ENCODE peak calls at places on chromosomes 2 and 18, in ten cellular contexts. One of them, this sample, is unnamed.

GRCh38 chr18:9653390-9653789 is 39.0 kb upstream of the PPP4R1 start:
- DNase-seq in HFFc6: no peak
- DNase-seq in lower lobe of right lung: no peak
- DNase-seq in WTC11: no peak
- DNase-seq in glutamatergic neuron: no peak
- DNase-seq in BJ: no peak
- DNase-seq in astrocyte: no peak
- DNase-seq in right lobe of liver: peak
- DNase-seq in coronary artery: peak
- DNase-seq in thoracic aorta: peak
- DNase-seq in this sample: no peak

GRCh38 chr2:106956416-106956815 is 70.4 kb upstream of the ST6GAL2 start:
- DNase-seq in WTC11: no peak
- DNase-seq in right lobe of liver: no peak
- DNase-seq in coronary artery: no peak
- DNase-seq in BJ: no peak
- DNase-seq in thoracic aorta: no peak
- DNase-seq in lower lobe of right lung: no peak
- DNase-seq in HFFc6: peak
- DNase-seq in glutamatergic neuron: no peak
- DNase-seq in astrocyte: peak
- DNase-seq in this sample: peak

GRCh38 chr2:190984595-190984994 is 29.4 kb downstream of the STAT1 start:
- DNase-seq in BJ: no peak
- DNase-seq in lower lobe of right lung: no peak
- DNase-seq in right lobe of liver: no peak
- DNase-seq in astrocyte: peak
- DNase-seq in thoracic aorta: no peak
- DNase-seq in glutamatergic neuron: no peak
- DNase-seq in HFFc6: peak
- DNase-seq in WTC11: no peak
- DNase-seq in coronary artery: no peak
- DNase-seq in this sample: no peak

GRCh38 chr2:98517636-98518035 is 73.0 kb downstream of the INPP4A start:
- DNase-seq in HFFc6: no peak
- DNase-seq in BJ: no peak
- DNase-seq in glutamatergic neuron: no peak
- DNase-seq in astrocyte: no peak
- DNase-seq in thoracic aorta: no peak
- DNase-seq in WTC11: no peak
- DNase-seq in lower lobe of right lung: no peak
- DNase-seq in right lobe of liver: no peak
- DNase-seq in coronary artery: no peak
- DNase-seq in this sample: no peak

GRCh38 chr2:151716721-151717120 is 17.6 kb downstream of the NEB start:
- DNase-seq in glutamatergic neuron: no peak
- DNase-seq in coronary artery: no peak
- DNase-seq in WTC11: no peak
- DNase-seq in astrocyte: peak
- DNase-seq in right lobe of liver: no peak
- DNase-seq in thoracic aorta: no peak
- DNase-seq in lower lobe of right lung: no peak
- DNase-seq in HFFc6: peak
- DNase-seq in BJ: peak
- DNase-seq in this sample: no peak

GRCh38 chr2:128494307-128494639 is 175.6 kb upstream of the HS6ST1 start:
- DNase-seq in astrocyte: no peak
- DNase-seq in glutamatergic neuron: no peak
- DNase-seq in right lobe of liver: no peak
- DNase-seq in BJ: no peak
- DNase-seq in HFFc6: no peak
- DNase-seq in WTC11: no peak
- DNase-seq in coronary artery: peak
- DNase-seq in lower lobe of right lung: no peak
- DNase-seq in thoracic aorta: no peak
- DNase-seq in this sample: no peak

GRCh38 chr2:211867845-211868361 is 670.7 kb downstream of the ERBB4 start:
- DNase-seq in WTC11: no peak
- DNase-seq in HFFc6: no peak
- DNase-seq in astrocyte: peak
- DNase-seq in lower lobe of right lung: no peak
- DNase-seq in thoracic aorta: no peak
- DNase-seq in coronary artery: no peak
- DNase-seq in right lobe of liver: no peak
- DNase-seq in glutamatergic neuron: no peak
- DNase-seq in BJ: no peak
- DNase-seq in this sample: no peak

GRCh38 chr2:88452151-88452851 is at the start of gene FOXI3:
- DNase-seq in WTC11: peak
- DNase-seq in HFFc6: no peak
- DNase-seq in right lobe of liver: no peak
- DNase-seq in lower lobe of right lung: no peak
- DNase-seq in BJ: no peak
- DNase-seq in thoracic aorta: no peak
- DNase-seq in astrocyte: no peak
- DNase-seq in glutamatergic neuron: peak
- DNase-seq in coronary artery: no peak
- DNase-seq in this sample: peak

GRCh38 chr2:236169151-236169721 is 1.1 kb upstream of the GBX2 start:
- DNase-seq in astrocyte: no peak
- DNase-seq in coronary artery: no peak
- DNase-seq in right lobe of liver: no peak
- DNase-seq in HFFc6: no peak
- DNase-seq in glutamatergic neuron: peak
- DNase-seq in thoracic aorta: no peak
- DNase-seq in BJ: no peak
- DNase-seq in lower lobe of right lung: no peak
- DNase-seq in WTC11: peak
- DNase-seq in this sample: peak

GRCh38 chr2:220144411-220144810 is 517.0 kb downstream of the SLC4A3 start:
- DNase-seq in coronary artery: no peak
- DNase-seq in HFFc6: peak
- DNase-seq in astrocyte: peak
- DNase-seq in WTC11: no peak
- DNase-seq in lower lobe of right lung: no peak
- DNase-seq in thoracic aorta: no peak
- DNase-seq in right lobe of liver: no peak
- DNase-seq in glutamatergic neuron: no peak
- DNase-seq in BJ: peak
- DNase-seq in this sample: no peak

GRCh38 chr2:180385601-180386201 is 378.6 kb upstream of the CWC22 start:
- DNase-seq in glutamatergic neuron: no peak
- DNase-seq in thoracic aorta: no peak
- DNase-seq in coronary artery: no peak
- DNase-seq in right lobe of liver: no peak
- DNase-seq in WTC11: no peak
- DNase-seq in HFFc6: peak
- DNase-seq in BJ: peak
- DNase-seq in astrocyte: peak
- DNase-seq in lower lobe of right lung: no peak
- DNase-seq in this sample: no peak

GRCh38 chr2:241974096-241974495 is 104.6 kb downstream of the RTP5 start:
- DNase-seq in astrocyte: no peak
- DNase-seq in BJ: no peak
- DNase-seq in thoracic aorta: no peak
- DNase-seq in glutamatergic neuron: no peak
- DNase-seq in right lobe of liver: peak
- DNase-seq in HFFc6: no peak
- DNase-seq in lower lobe of right lung: no peak
- DNase-seq in coronary artery: no peak
- DNase-seq in WTC11: no peak
- DNase-seq in this sample: no peak

GRCh38 chr2:107358362-107358761 is 468.3 kb upstream of the RGPD4 start:
- DNase-seq in BJ: no peak
- DNase-seq in lower lobe of right lung: no peak
- DNase-seq in right lobe of liver: no peak
- DNase-seq in astrocyte: no peak
- DNase-seq in HFFc6: no peak
- DNase-seq in coronary artery: no peak
- DNase-seq in glutamatergic neuron: no peak
- DNase-seq in thoracic aorta: no peak
- DNase-seq in WTC11: no peak
- DNase-seq in this sample: no peak

GRCh38 chr2:188966079-188966571 is 8.0 kb upstream of the COL3A1 start:
- DNase-seq in WTC11: no peak
- DNase-seq in thoracic aorta: no peak
- DNase-seq in BJ: no peak
- DNase-seq in lower lobe of right lung: no peak
- DNase-seq in right lobe of liver: no peak
- DNase-seq in glutamatergic neuron: no peak
- DNase-seq in coronary artery: no peak
- DNase-seq in HFFc6: no peak
- DNase-seq in astrocyte: peak
- DNase-seq in this sample: no peak

GRCh38 chr2:69171070-69171811 is 158.3 kb downstream of the ANTXR1 start:
- DNase-seq in HFFc6: peak
- DNase-seq in thoracic aorta: no peak
- DNase-seq in right lobe of liver: no peak
- DNase-seq in astrocyte: no peak
- DNase-seq in WTC11: no peak
- DNase-seq in coronary artery: no peak
- DNase-seq in lower lobe of right lung: no peak
- DNase-seq in glutamatergic neuron: no peak
- DNase-seq in BJ: no peak
- DNase-seq in this sample: no peak

DNA sequence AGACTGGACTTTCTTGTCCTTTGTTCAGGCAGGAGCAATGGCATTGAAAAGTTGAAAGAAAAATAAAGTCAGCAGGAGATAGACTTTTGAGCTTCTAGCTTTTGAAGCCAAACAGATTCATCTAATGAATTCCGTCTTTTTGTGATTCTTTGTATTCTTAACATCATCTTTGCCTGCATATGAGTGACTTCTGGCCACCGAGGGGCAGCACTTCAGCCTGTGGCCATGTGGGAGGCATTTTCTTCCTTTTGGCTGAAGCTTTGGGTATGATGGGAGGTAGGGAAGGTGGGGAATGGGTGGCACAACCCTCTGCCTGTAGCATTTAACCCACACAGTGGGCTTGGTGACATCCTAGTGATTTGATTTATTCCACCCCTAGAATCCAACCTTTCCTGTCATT is 220.6 kb downstream of the SETBP1 start:
- DNase-seq in thoracic aorta: no peak
- DNase-seq in right lobe of liver: no peak
- DNase-seq in coronary artery: no peak
- DNase-seq in astrocyte: no peak
- DNase-seq in lower lobe of right lung: no peak
- DNase-seq in BJ: no peak
- DNase-seq in glutamatergic neuron: peak
- DNase-seq in HFFc6: no peak
- DNase-seq in WTC11: peak
- DNase-seq in this sample: no peak
- TF ChIP-seq CTCF in thoracic aorta: no peak
- TF ChIP-seq CTCF in right lobe of liver: peak
- TF ChIP-seq CTCF in coronary artery: no peak
- TF ChIP-seq CTCF in astrocyte: peak
- TF ChIP-seq CTCF in lower lobe of right lung: peak
- TF ChIP-seq CTCF in BJ: peak
- TF ChIP-seq CTCF in glutamatergic neuron: peak
- TF ChIP-seq CTCF in HFFc6: peak
- TF ChIP-seq CTCF in WTC11: no peak
- TF ChIP-seq CTCF in this sample: peak

GRCh38 chr2:54115284-54116137 is at the start of gene ACYP2:
- DNase-seq in glutamatergic neuron: peak
- DNase-seq in BJ: peak
- DNase-seq in HFFc6: peak
- DNase-seq in thoracic aorta: peak
- DNase-seq in lower lobe of right lung: peak
- DNase-seq in WTC11: peak
- DNase-seq in right lobe of liver: peak
- DNase-seq in astrocyte: peak
- DNase-seq in coronary artery: peak
- DNase-seq in this sample: peak
- TF ChIP-seq CTCF in glutamatergic neuron: no peak
- TF ChIP-seq CTCF in BJ: peak
- TF ChIP-seq CTCF in HFFc6: peak
- TF ChIP-seq CTCF in thoracic aorta: no peak
- TF ChIP-seq CTCF in lower lobe of right lung: peak
- TF ChIP-seq CTCF in WTC11: no peak
- TF ChIP-seq CTCF in right lobe of liver: no peak
- TF ChIP-seq CTCF in astrocyte: peak
- TF ChIP-seq CTCF in coronary artery: no peak
- TF ChIP-seq CTCF in this sample: peak

DNA sequence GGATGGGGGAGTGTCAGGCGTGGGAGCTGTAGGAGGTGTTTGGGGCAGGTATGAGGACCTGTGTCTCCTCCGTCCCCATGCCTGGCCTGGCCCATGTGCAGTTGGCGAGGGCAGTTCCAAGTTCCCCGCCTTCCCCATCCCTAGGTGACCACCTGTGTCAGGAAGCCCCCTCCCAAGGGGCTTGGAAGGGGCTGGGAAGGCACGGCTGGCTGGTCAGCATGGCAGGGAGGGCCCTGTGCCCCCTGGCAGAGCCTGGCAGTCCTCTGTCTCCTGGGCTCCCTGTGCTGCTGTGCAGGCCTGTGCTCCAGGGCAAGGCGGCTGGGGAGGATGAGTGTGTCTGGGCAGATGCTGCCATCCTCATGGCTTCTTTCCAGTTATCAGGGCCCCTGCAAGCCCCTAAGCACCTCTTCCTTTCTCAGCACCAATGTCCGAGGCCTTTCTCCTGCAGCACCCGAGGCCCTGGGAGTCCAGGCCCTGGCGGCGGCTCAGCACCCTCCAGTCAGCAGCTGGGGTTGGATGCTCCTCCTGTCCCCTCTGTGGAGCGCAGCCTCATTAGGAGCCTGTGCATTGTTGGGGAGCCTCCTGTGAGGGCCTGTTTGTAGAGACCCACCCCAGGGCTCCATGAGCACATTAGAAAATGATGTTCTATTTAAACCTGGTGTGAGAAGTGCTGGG is 101.7 kb downstream of the FAM210A start:
- DNase-seq in HFFc6: no peak
- DNase-seq in BJ: no peak
- DNase-seq in coronary artery: no peak
- DNase-seq in lower lobe of right lung: no peak
- DNase-seq in right lobe of liver: no peak
- DNase-seq in thoracic aorta: no peak
- DNase-seq in WTC11: no peak
- DNase-seq in astrocyte: no peak
- DNase-seq in glutamatergic neuron: no peak
- DNase-seq in this sample: no peak
- TF ChIP-seq CTCF in HFFc6: no peak
- TF ChIP-seq CTCF in BJ: no peak
- TF ChIP-seq CTCF in coronary artery: no peak
- TF ChIP-seq CTCF in lower lobe of right lung: no peak
- TF ChIP-seq CTCF in right lobe of liver: no peak
- TF ChIP-seq CTCF in thoracic aorta: no peak
- TF ChIP-seq CTCF in WTC11: no peak
- TF ChIP-seq CTCF in astrocyte: no peak
- TF ChIP-seq CTCF in glutamatergic neuron: no peak
- TF ChIP-seq CTCF in this sample: no peak

DNA sequence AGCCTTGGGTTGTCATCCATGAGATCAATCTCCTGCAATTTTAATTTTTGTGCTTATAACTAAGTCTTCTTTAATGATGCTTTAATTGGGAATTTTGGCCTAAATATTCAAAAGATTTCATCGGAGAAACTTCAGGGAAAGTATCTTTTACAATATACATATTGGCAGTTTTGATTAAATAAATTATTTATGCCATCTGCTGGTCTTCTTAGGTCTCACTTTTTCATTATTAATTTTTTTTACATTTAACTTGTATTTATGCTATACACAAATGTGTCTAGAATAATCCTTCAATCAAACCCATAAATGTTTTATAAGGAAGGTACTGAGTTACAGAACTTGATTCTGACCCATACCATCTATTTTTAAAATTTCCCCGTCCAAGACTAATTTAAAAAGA is 95.1 kb upstream of the XPO1 start:
- DNase-seq in lower lobe of right lung: no peak
- DNase-seq in BJ: no peak
- DNase-seq in glutamatergic neuron: no peak
- DNase-seq in coronary artery: no peak
- DNase-seq in astrocyte: no peak
- DNase-seq in WTC11: no peak
- DNase-seq in thoracic aorta: no peak
- DNase-seq in right lobe of liver: no peak
- DNase-seq in HFFc6: no peak
- DNase-seq in this sample: no peak
- TF ChIP-seq CTCF in lower lobe of right lung: no peak
- TF ChIP-seq CTCF in BJ: no peak
- TF ChIP-seq CTCF in glutamatergic neuron: no peak
- TF ChIP-seq CTCF in coronary artery: no peak
- TF ChIP-seq CTCF in astrocyte: no peak
- TF ChIP-seq CTCF in WTC11: no peak
- TF ChIP-seq CTCF in thoracic aorta: no peak
- TF ChIP-seq CTCF in right lobe of liver: no peak
- TF ChIP-seq CTCF in HFFc6: peak
- TF ChIP-seq CTCF in this sample: no peak

This sample was measured in neural progenitor cell.